ENCODE peak calls at places on chromosomes 5 and 9, in four cellular contexts. One of them, this sample, is unnamed.
A peak's percentile ranks its signal among the peaks of the same experiment; 100 is the strongest.

GRCh38 chr5:112689510-112689909 is 48.2 kb upstream of the APC start:
- DNase-seq in MM.1S: no peak
- DNase-seq in H9: no peak
- DNase-seq in GM23248: peak; percentile 88
- DNase-seq in this sample: no peak

GRCh38 chr5:113042491-113043243 is 66.1 kb downstream of the DCP2 start:
- DNase-seq in MM.1S: no peak
- DNase-seq in H9: no peak
- DNase-seq in GM23248: no peak
- DNase-seq in this sample: no peak

GRCh38 chr5:101843055-101843454 is 453.0 kb downstream of the SLCO4C1 start:
- DNase-seq in MM.1S: no peak
- DNase-seq in H9: no peak
- DNase-seq in GM23248: no peak
- DNase-seq in this sample: no peak

GRCh38 chr9:84485539-84485938 is 145.0 kb upstream of the SLC28A3 start:
- DNase-seq in MM.1S: no peak
- DNase-seq in H9: no peak
- DNase-seq in GM23248: no peak
- DNase-seq in this sample: no peak

GRCh38 chr5:96353220-96353619 is 79.8 kb downstream of the PCSK1 start:
- DNase-seq in MM.1S: no peak
- DNase-seq in H9: no peak
- DNase-seq in GM23248: no peak
- DNase-seq in this sample: no peak

GRCh38 chr5:181243020-181243520 is 636 bp downstream of the RACK1 start:
- DNase-seq in MM.1S: peak; percentile 23
- DNase-seq in H9: no peak
- DNase-seq in GM23248: peak; percentile 60
- DNase-seq in this sample: no peak

GRCh38 chr5:159208508-159209437 is 580 bp downstream of the RNF145 start:
- DNase-seq in MM.1S: no peak
- DNase-seq in H9: peak; percentile 58
- DNase-seq in GM23248: peak; percentile 57
- DNase-seq in this sample: peak; percentile 46

GRCh38 chr5:93723005-93723404 is 18.4 kb downstream of the POU5F2 start:
- DNase-seq in MM.1S: no peak
- DNase-seq in H9: no peak
- DNase-seq in GM23248: peak; percentile 28
- DNase-seq in this sample: no peak

GRCh38 chr5:164581889-164582288 is 1076.5 kb downstream of the MAT2B start:
- DNase-seq in MM.1S: no peak
- DNase-seq in H9: no peak
- DNase-seq in GM23248: no peak
- DNase-seq in this sample: no peak

GRCh38 chr5:157113007-157113406 is 4.2 kb upstream of the HAVCR2 start:
- DNase-seq in MM.1S: no peak
- DNase-seq in H9: no peak
- DNase-seq in GM23248: peak; percentile 29
- DNase-seq in this sample: no peak

GRCh38 chr5:135426102-135427082 is 20.8 kb downstream of the DCANP1 start:
- DNase-seq in MM.1S: peak; percentile 62
- DNase-seq in H9: no peak
- DNase-seq in GM23248: peak; percentile 77
- DNase-seq in this sample: peak; percentile 21

GRCh38 chr5:133287500-133287899 is 235.7 kb downstream of the HSPA4 start:
- DNase-seq in MM.1S: peak; percentile 49
- DNase-seq in H9: peak; percentile 67
- DNase-seq in GM23248: peak; percentile 28
- DNase-seq in this sample: peak; percentile 6

GRCh38 chr9:89498845-89499480 is 1.1 kb upstream of the SEMA4D start:
- DNase-seq in MM.1S: peak; percentile 91
- DNase-seq in H9: no peak
- DNase-seq in GM23248: no peak
- DNase-seq in this sample: no peak
- H3K9ac ChIP-seq in MM.1S: peak overlapping the region; percentile 56
- H3K9ac ChIP-seq in H9: no peak overlapping the region
- H3K9ac ChIP-seq in GM23248: no peak overlapping the region
- H3K9ac ChIP-seq in this sample: no peak overlapping the region

DNA sequence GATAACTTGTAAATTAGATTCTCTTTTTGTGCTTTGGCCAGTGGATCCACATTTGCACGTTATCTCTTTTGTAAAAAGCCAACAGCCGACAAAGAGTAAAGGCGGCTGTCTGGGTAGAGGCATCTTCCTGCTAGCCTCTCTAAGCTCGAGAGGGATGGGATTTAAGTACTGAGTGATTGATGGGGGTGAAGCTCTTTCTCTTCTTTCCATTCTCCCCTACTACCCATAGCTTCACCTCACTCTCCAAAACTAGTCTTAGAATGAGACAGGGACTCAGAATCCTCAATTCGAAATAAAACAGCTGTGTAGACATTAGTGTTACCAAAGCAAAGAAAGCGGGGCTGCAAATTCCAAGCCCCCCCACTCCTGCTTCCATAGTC is 3.5 kb downstream of the PBX3 start:
- DNase-seq in MM.1S: no peak
- DNase-seq in H9: no peak
- DNase-seq in GM23248: peak; percentile 41
- DNase-seq in this sample: peak; percentile 54
- H3K9ac ChIP-seq in MM.1S: no peak overlapping the region
- H3K9ac ChIP-seq in H9: no peak overlapping the region
- H3K9ac ChIP-seq in GM23248: peak overlapping the region; percentile 78
- H3K9ac ChIP-seq in this sample: no peak overlapping the region

DNA sequence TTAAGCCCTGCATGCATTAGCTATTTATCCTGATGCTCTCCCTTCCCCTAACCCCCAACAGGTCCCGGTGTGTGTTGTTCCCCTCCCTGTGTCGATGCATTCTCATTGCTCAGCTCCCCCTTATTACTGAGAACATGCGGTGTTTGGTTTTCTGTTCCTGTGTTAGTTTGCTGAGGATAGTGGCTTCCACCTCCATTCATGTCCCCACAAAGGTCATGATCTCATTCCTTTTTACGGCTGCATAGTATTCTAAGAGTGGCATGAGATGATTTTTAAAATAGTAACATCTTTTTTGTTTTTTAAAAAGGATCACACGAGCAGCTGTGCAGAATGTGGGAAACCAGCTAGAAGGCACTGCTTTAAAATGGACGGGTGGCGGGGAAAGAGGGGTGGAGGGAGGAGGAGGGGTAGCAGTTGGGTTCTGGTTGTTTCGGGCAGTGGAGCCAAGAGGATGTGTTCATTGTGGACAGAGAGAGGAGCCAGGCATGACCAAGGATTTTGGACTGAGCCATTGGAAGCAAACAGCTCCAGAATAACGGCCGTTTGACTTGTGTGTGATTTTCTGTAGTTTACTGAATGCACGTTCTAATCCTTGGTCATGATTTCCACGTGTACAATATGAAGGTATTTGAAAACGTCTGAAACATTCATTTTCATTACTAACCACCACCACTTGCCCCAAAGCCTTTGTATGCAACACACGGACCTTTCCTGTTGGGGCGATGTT is 1.7 kb upstream of the TENT4A start:
- DNase-seq in MM.1S: no peak
- DNase-seq in H9: no peak
- DNase-seq in GM23248: no peak
- DNase-seq in this sample: no peak
- H3K9ac ChIP-seq in MM.1S: peak overlapping the region; percentile 85
- H3K9ac ChIP-seq in H9: no peak overlapping the region
- H3K9ac ChIP-seq in GM23248: peak overlapping the region; percentile 86
- H3K9ac ChIP-seq in this sample: no peak overlapping the region

DNA sequence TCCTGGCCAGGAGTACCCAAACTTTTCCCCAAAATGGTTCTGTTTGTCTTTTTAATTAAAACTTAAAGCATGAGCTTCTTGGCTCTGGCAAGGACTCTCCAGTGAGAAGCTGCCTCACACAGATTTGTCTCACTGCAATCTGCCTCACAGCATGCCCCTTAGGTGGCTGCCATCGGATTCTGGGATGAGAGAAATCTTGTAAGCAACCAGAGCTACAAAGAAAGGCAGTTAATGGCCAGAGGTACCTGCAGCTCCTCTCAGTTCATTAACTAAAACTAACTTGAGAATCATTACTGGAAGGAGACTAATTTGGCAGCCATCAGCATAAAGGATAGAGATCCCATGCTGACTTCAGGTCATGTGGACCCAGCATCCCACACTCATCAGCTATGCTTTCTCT is 220.6 kb upstream of the DMAC1 start:
- DNase-seq in MM.1S: no peak
- DNase-seq in H9: no peak
- DNase-seq in GM23248: no peak
- DNase-seq in this sample: no peak
- H3K9ac ChIP-seq in MM.1S: no peak overlapping the region
- H3K9ac ChIP-seq in H9: no peak overlapping the region
- H3K9ac ChIP-seq in GM23248: no peak overlapping the region
- H3K9ac ChIP-seq in this sample: no peak overlapping the region

DNA sequence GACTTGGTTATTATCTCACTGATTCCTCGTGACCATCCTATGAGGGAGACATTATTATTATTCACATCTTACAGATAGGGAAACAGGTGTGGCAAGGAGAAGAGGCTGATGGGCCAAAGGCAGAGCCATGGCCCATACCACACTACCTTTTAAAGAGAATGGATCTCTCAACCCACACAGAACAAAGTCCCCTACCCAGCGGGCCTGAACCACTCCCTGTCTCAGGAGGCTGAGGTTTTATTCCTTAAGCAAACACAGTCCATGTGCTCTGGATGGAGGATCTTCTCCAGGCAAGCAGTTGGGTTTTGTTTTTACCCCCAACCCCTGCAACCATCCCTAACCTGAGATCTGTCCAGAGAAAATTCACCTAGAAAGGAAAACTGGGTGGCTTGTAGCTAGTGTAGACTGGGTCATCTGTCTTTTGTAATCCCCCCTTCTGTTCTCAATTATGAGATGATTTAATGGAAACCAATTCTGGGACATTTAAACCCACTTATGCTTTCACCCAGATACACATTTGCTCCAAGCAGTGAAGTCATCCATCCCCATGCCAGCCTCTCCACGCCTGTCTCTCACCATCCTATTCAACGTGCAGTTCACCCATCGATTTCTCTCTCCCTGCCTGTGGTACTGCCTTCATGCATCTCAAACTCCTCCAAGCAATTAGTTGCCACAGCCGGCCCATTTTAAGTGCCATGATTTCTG is 2.0 kb downstream of the PHF19 start:
- DNase-seq in MM.1S: no peak
- DNase-seq in H9: no peak
- DNase-seq in GM23248: no peak
- DNase-seq in this sample: no peak
- H3K9ac ChIP-seq in MM.1S: peak overlapping the region; percentile 99
- H3K9ac ChIP-seq in H9: no peak overlapping the region
- H3K9ac ChIP-seq in GM23248: peak overlapping the region; percentile 92
- H3K9ac ChIP-seq in this sample: no peak overlapping the region

GRCh38 chr9:98083059-98083458 is 26.5 kb downstream of the NANS start:
- DNase-seq in MM.1S: no peak
- DNase-seq in H9: no peak
- DNase-seq in GM23248: no peak
- DNase-seq in this sample: no peak

GRCh38 chr9:98080346-98080745 is 23.8 kb downstream of the NANS start:
- DNase-seq in MM.1S: no peak
- DNase-seq in H9: no peak
- DNase-seq in GM23248: peak; percentile 63
- DNase-seq in this sample: no peak

GRCh38 chr9:98080780-98081179 is 24.2 kb downstream of the NANS start:
- DNase-seq in MM.1S: no peak
- DNase-seq in H9: no peak
- DNase-seq in GM23248: no peak
- DNase-seq in this sample: no peak

GRCh38 chr9:98083566-98084135 is 27.1 kb downstream of the NANS start:
- DNase-seq in MM.1S: no peak
- DNase-seq in H9: no peak
- DNase-seq in GM23248: no peak
- DNase-seq in this sample: no peak

GRCh38 chr9:98081477-98082219 is 25.1 kb downstream of the NANS start:
- DNase-seq in MM.1S: no peak
- DNase-seq in H9: no peak
- DNase-seq in GM23248: peak; percentile 80
- DNase-seq in this sample: no peak
- H3K9ac ChIP-seq in MM.1S: no peak overlapping the region
- H3K9ac ChIP-seq in H9: no peak overlapping the region
- H3K9ac ChIP-seq in GM23248: peak overlapping the region; percentile 44
- H3K9ac ChIP-seq in this sample: no peak overlapping the region

DNA sequence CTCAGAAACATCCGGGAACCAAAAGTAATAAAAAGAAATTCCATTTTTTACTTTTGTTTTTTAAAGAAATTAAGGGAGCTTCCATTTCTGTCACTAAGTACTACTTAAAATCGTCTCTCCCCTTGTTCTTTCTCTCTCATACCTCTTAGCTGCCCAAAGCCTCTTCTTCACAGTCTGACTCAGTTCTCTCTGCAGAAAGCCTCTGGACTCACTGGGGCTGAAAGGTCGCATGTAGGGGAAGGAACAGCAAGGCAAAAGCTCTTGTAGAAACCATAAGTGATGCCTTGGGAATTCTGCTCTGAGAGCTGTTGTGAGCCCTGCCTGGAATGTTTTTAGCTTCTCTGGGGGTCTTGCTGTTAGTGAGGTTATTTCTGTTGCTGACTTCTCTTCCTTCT is 100.8 kb upstream of the RANBP3L start:
- DNase-seq in MM.1S: no peak
- DNase-seq in H9: no peak
- DNase-seq in GM23248: peak; percentile 11
- DNase-seq in this sample: no peak
- H3K9ac ChIP-seq in MM.1S: no peak overlapping the region
- H3K9ac ChIP-seq in H9: no peak overlapping the region
- H3K9ac ChIP-seq in GM23248: no peak overlapping the region
- H3K9ac ChIP-seq in this sample: no peak overlapping the region

GRCh38 chr5:151663617-151664322 is 22.9 kb downstream of the SPARC start:
- DNase-seq in MM.1S: no peak
- DNase-seq in H9: no peak
- DNase-seq in GM23248: peak; percentile 63
- DNase-seq in this sample: no peak
- H3K9ac ChIP-seq in MM.1S: no peak overlapping the region
- H3K9ac ChIP-seq in H9: no peak overlapping the region
- H3K9ac ChIP-seq in GM23248: peak overlapping the region; percentile 72
- H3K9ac ChIP-seq in this sample: no peak overlapping the region